ENCODE peak calls at places on chromosomes 7 and 10, in five cellular contexts. One of them, this sample, is unnamed. For H3K4me1, the result is how much of the 10 kb centered on the place peaks cover.

GRCh38 chr7:49247759-49248158 is 323.4 kb downstream of the CDC14C start:
- DNase-seq in IMR-90: no peak
- DNase-seq in upper lobe of right lung: no peak
- DNase-seq in left ventricle myocardium inferior: no peak
- DNase-seq in Panc1: no peak
- DNase-seq in this sample: no peak

GRCh38 chr7:44769381-44770209 is 20.9 kb downstream of the ZMIZ2 start:
- DNase-seq in Panc1: no peak
- DNase-seq in IMR-90: peak
- DNase-seq in left ventricle myocardium inferior: no peak
- DNase-seq in upper lobe of right lung: no peak
- DNase-seq in this sample: no peak

GRCh38 chr7:73308074-73308664 is 457 bp downstream of the NSUN5 start:
- DNase-seq in upper lobe of right lung: peak
- DNase-seq in Panc1: no peak
- DNase-seq in left ventricle myocardium inferior: no peak
- DNase-seq in IMR-90: no peak
- DNase-seq in this sample: no peak

GRCh38 chr7:156236181-156236889 is 404.2 kb upstream of the RNF32 start:
- DNase-seq in upper lobe of right lung: no peak
- DNase-seq in IMR-90: no peak
- DNase-seq in left ventricle myocardium inferior: no peak
- DNase-seq in Panc1: no peak
- DNase-seq in this sample: no peak

GRCh38 chr7:157612664-157613561 is 276.1 kb downstream of the DNAJB6 start:
- DNase-seq in IMR-90: no peak
- DNase-seq in left ventricle myocardium inferior: peak
- DNase-seq in Panc1: no peak
- DNase-seq in upper lobe of right lung: peak
- DNase-seq in this sample: peak

GRCh38 chr7:74708569-74709275 is 51.2 kb downstream of the GTF2I start:
- DNase-seq in left ventricle myocardium inferior: no peak
- DNase-seq in upper lobe of right lung: no peak
- DNase-seq in Panc1: no peak
- DNase-seq in IMR-90: no peak
- DNase-seq in this sample: no peak

GRCh38 chr7:70646551-70647248 is 485.2 kb upstream of the GALNT17 start:
- DNase-seq in IMR-90: no peak
- DNase-seq in upper lobe of right lung: no peak
- DNase-seq in left ventricle myocardium inferior: no peak
- DNase-seq in Panc1: no peak
- DNase-seq in this sample: peak

GRCh38 chr7:65448824-65449504 is 75.3 kb downstream of the ZNF92 start:
- DNase-seq in upper lobe of right lung: no peak
- DNase-seq in IMR-90: peak
- DNase-seq in Panc1: no peak
- DNase-seq in left ventricle myocardium inferior: no peak
- DNase-seq in this sample: no peak

GRCh38 chr10:53284615-53285182 is 512.1 kb upstream of the MBL2 start:
- DNase-seq in IMR-90: no peak
- DNase-seq in upper lobe of right lung: no peak
- DNase-seq in left ventricle myocardium inferior: no peak
- DNase-seq in Panc1: no peak
- DNase-seq in this sample: no peak

GRCh38 chr10:103276251-103276936 is 544 bp upstream of the INA start:
- DNase-seq in Panc1: no peak
- DNase-seq in left ventricle myocardium inferior: no peak
- DNase-seq in IMR-90: no peak
- DNase-seq in upper lobe of right lung: no peak
- DNase-seq in this sample: no peak

GRCh38 chr7:74371381-74372059 is 82.2 kb upstream of the GTF2IRD1 start:
- DNase-seq in upper lobe of right lung: no peak
- DNase-seq in Panc1: no peak
- DNase-seq in IMR-90: no peak
- DNase-seq in left ventricle myocardium inferior: no peak
- DNase-seq in this sample: no peak

GRCh38 chr10:31037749-31038148 is 6.1 kb upstream of the ZNF438 start:
- DNase-seq in IMR-90: no peak
- DNase-seq in left ventricle myocardium inferior: no peak
- DNase-seq in Panc1: no peak
- DNase-seq in upper lobe of right lung: no peak
- DNase-seq in this sample: no peak

GRCh38 chr10:6498771-6499170 is 81.3 kb downstream of the PRKCQ start:
- DNase-seq in IMR-90: no peak
- DNase-seq in Panc1: no peak
- DNase-seq in left ventricle myocardium inferior: no peak
- DNase-seq in upper lobe of right lung: no peak
- DNase-seq in this sample: no peak

GRCh38 chr10:12179616-12180015 is 16.1 kb downstream of the NUDT5 start:
- DNase-seq in Panc1: no peak
- DNase-seq in IMR-90: no peak
- DNase-seq in left ventricle myocardium inferior: no peak
- DNase-seq in upper lobe of right lung: no peak
- DNase-seq in this sample: no peak

GRCh38 chr10:97564776-97565175 is 7.8 kb upstream of the ANKRD2 start:
- DNase-seq in IMR-90: peak
- DNase-seq in upper lobe of right lung: no peak
- DNase-seq in Panc1: no peak
- DNase-seq in left ventricle myocardium inferior: no peak
- DNase-seq in this sample: no peak

GRCh38 chr10:13099144-13099665 is 758 bp upstream of the OPTN start:
- DNase-seq in IMR-90: peak
- DNase-seq in Panc1: no peak
- DNase-seq in upper lobe of right lung: no peak
- DNase-seq in left ventricle myocardium inferior: no peak
- DNase-seq in this sample: peak

GRCh38 chr10:72080042-72081035 is 8.0 kb downstream of the SPOCK2 start:
- DNase-seq in upper lobe of right lung: no peak
- DNase-seq in left ventricle myocardium inferior: no peak
- DNase-seq in IMR-90: no peak
- DNase-seq in Panc1: no peak
- DNase-seq in this sample: no peak

GRCh38 chr7:46032353-46032752 is 111.3 kb upstream of the IGFBP3 start:
- DNase-seq in upper lobe of right lung: no peak
- DNase-seq in IMR-90: no peak
- DNase-seq in left ventricle myocardium inferior: no peak
- DNase-seq in Panc1: no peak
- DNase-seq in this sample: no peak

GRCh38 chr10:5810235-5810634 is 3.0 kb downstream of the GDI2 start:
- DNase-seq in IMR-90: no peak
- DNase-seq in left ventricle myocardium inferior: no peak
- DNase-seq in Panc1: no peak
- DNase-seq in upper lobe of right lung: no peak
- DNase-seq in this sample: no peak

GRCh38 chr10:126235979-126236851 is 152.1 kb downstream of the ADAM12 start:
- DNase-seq in left ventricle myocardium inferior: no peak
- DNase-seq in Panc1: no peak
- DNase-seq in IMR-90: no peak
- DNase-seq in upper lobe of right lung: no peak
- DNase-seq in this sample: no peak

GRCh38 chr10:71396084-71396713 is 521 bp upstream of the CDH23 start:
- DNase-seq in upper lobe of right lung: peak
- DNase-seq in Panc1: no peak
- DNase-seq in IMR-90: no peak
- DNase-seq in left ventricle myocardium inferior: peak
- DNase-seq in this sample: peak

GRCh38 chr10:29353887-29354561 is 65.2 kb downstream of the LYZL1 start:
- DNase-seq in left ventricle myocardium inferior: no peak
- DNase-seq in IMR-90: no peak
- DNase-seq in upper lobe of right lung: no peak
- DNase-seq in Panc1: no peak
- DNase-seq in this sample: no peak

GRCh38 chr7:140654661-140655060 is 14.0 kb upstream of the DENND2A start:
- DNase-seq in upper lobe of right lung: no peak
- DNase-seq in left ventricle myocardium inferior: no peak
- DNase-seq in Panc1: no peak
- DNase-seq in IMR-90: no peak
- DNase-seq in this sample: no peak

GRCh38 chr7:18518555-18518954 is 23.0 kb downstream of the HDAC9 start:
- DNase-seq in upper lobe of right lung: no peak
- DNase-seq in IMR-90: no peak
- DNase-seq in Panc1: no peak
- DNase-seq in left ventricle myocardium inferior: no peak
- DNase-seq in this sample: no peak
- H3K4me1 ChIP-seq in upper lobe of right lung: under half
- H3K4me1 ChIP-seq in IMR-90: under half
- H3K4me1 ChIP-seq in Panc1: under half
- H3K4me1 ChIP-seq in left ventricle myocardium inferior: under half
- H3K4me1 ChIP-seq in this sample: half or more

GRCh38 chr7:42156541-42156865 is 80.5 kb downstream of the GLI3 start:
- DNase-seq in upper lobe of right lung: no peak
- DNase-seq in Panc1: no peak
- DNase-seq in IMR-90: no peak
- DNase-seq in left ventricle myocardium inferior: no peak
- DNase-seq in this sample: no peak
- H3K4me1 ChIP-seq in upper lobe of right lung: under half
- H3K4me1 ChIP-seq in Panc1: under half
- H3K4me1 ChIP-seq in IMR-90: under half
- H3K4me1 ChIP-seq in left ventricle myocardium inferior: under half
- H3K4me1 ChIP-seq in this sample: under half

DNA sequence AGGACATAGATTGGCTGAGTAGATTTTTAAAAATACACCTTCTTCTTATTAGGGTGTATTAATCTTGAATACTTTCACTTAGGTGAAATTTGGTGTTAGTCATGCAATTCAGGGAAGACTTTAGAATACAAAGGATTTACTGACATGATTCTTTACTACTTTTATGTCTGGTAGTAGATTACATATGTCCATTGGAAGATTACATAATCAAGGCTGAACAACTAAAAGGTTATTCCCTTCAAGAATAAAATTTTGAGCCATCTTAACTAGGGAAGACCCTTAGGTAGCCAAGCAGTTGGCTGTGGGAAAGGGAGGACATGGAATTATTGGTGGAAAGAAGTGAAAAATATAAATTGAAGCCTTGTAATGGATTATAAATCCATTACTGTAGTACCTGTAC is 165.0 kb downstream of the ITGB1 start:
- DNase-seq in IMR-90: no peak
- DNase-seq in upper lobe of right lung: no peak
- DNase-seq in Panc1: no peak
- DNase-seq in left ventricle myocardium inferior: no peak
- DNase-seq in this sample: no peak
- H3K4me1 ChIP-seq in IMR-90: under half
- H3K4me1 ChIP-seq in upper lobe of right lung: under half
- H3K4me1 ChIP-seq in Panc1: under half
- H3K4me1 ChIP-seq in left ventricle myocardium inferior: under half
- H3K4me1 ChIP-seq in this sample: under half

GRCh38 chr10:132562177-132562915 is 24.8 kb downstream of the INPP5A start:
- DNase-seq in upper lobe of right lung: no peak
- DNase-seq in IMR-90: no peak
- DNase-seq in Panc1: no peak
- DNase-seq in left ventricle myocardium inferior: no peak
- DNase-seq in this sample: no peak
- H3K4me1 ChIP-seq in upper lobe of right lung: under half
- H3K4me1 ChIP-seq in IMR-90: under half
- H3K4me1 ChIP-seq in Panc1: under half
- H3K4me1 ChIP-seq in left ventricle myocardium inferior: half or more
- H3K4me1 ChIP-seq in this sample: under half

This sample was measured in psoas muscle.